ENCODE peak calls at places on chromosomes 2 and 18, in nine cellular contexts. One of them, this sample, is unnamed. For H3K9me3, the result is how much of the 10 kb centered on the place peaks cover.

GRCh38 chr2:116510117-116510671 is 1304.3 kb upstream of the DDX18 start:
- DNase-seq in Panc1: peak
- DNase-seq in pancreas: no peak
- DNase-seq in OCI-LY7: peak
- DNase-seq in A549: no peak
- DNase-seq in CD8-positive, alpha-beta memory T cell: no peak
- DNase-seq in right lobe of liver: no peak
- DNase-seq in gastrocnemius medialis: no peak
- DNase-seq in heart left ventricle: no peak
- DNase-seq in this sample: no peak

GRCh38 chr2:3426615-3427014 is 47.1 kb downstream of the TRAPPC12 start:
- DNase-seq in CD8-positive, alpha-beta memory T cell: no peak
- DNase-seq in heart left ventricle: no peak
- DNase-seq in right lobe of liver: no peak
- DNase-seq in pancreas: no peak
- DNase-seq in A549: no peak
- DNase-seq in Panc1: no peak
- DNase-seq in OCI-LY7: no peak
- DNase-seq in gastrocnemius medialis: no peak
- DNase-seq in this sample: no peak

GRCh38 chr2:240224676-240225075 is 84.2 kb upstream of the OTOS start:
- DNase-seq in heart left ventricle: no peak
- DNase-seq in Panc1: no peak
- DNase-seq in A549: no peak
- DNase-seq in CD8-positive, alpha-beta memory T cell: no peak
- DNase-seq in right lobe of liver: no peak
- DNase-seq in gastrocnemius medialis: no peak
- DNase-seq in OCI-LY7: no peak
- DNase-seq in pancreas: no peak
- DNase-seq in this sample: no peak

GRCh38 chr2:221649045-221649444 is 76.9 kb upstream of the EPHA4 start:
- DNase-seq in A549: no peak
- DNase-seq in gastrocnemius medialis: no peak
- DNase-seq in pancreas: no peak
- DNase-seq in Panc1: no peak
- DNase-seq in OCI-LY7: no peak
- DNase-seq in heart left ventricle: peak
- DNase-seq in CD8-positive, alpha-beta memory T cell: no peak
- DNase-seq in right lobe of liver: no peak
- DNase-seq in this sample: no peak

GRCh38 chr18:77032121-77032758 is 100.3 kb downstream of the MBP start:
- DNase-seq in OCI-LY7: no peak
- DNase-seq in pancreas: no peak
- DNase-seq in A549: no peak
- DNase-seq in heart left ventricle: no peak
- DNase-seq in CD8-positive, alpha-beta memory T cell: no peak
- DNase-seq in Panc1: no peak
- DNase-seq in gastrocnemius medialis: no peak
- DNase-seq in right lobe of liver: no peak
- DNase-seq in this sample: no peak

GRCh38 chr2:238915596-238915995 is 67.7 kb downstream of the TWIST2 start:
- DNase-seq in OCI-LY7: no peak
- DNase-seq in A549: no peak
- DNase-seq in gastrocnemius medialis: no peak
- DNase-seq in right lobe of liver: no peak
- DNase-seq in heart left ventricle: no peak
- DNase-seq in pancreas: no peak
- DNase-seq in CD8-positive, alpha-beta memory T cell: no peak
- DNase-seq in Panc1: no peak
- DNase-seq in this sample: no peak

GRCh38 chr2:174577967-174578589 is 19.5 kb downstream of the WIPF1 start:
- DNase-seq in A549: no peak
- DNase-seq in Panc1: no peak
- DNase-seq in right lobe of liver: no peak
- DNase-seq in pancreas: no peak
- DNase-seq in heart left ventricle: no peak
- DNase-seq in OCI-LY7: peak
- DNase-seq in gastrocnemius medialis: no peak
- DNase-seq in CD8-positive, alpha-beta memory T cell: peak
- DNase-seq in this sample: peak

GRCh38 chr2:189818249-189819038 is 34.2 kb downstream of the PMS1 start:
- DNase-seq in CD8-positive, alpha-beta memory T cell: no peak
- DNase-seq in OCI-LY7: no peak
- DNase-seq in A549: no peak
- DNase-seq in pancreas: no peak
- DNase-seq in gastrocnemius medialis: no peak
- DNase-seq in Panc1: no peak
- DNase-seq in right lobe of liver: no peak
- DNase-seq in heart left ventricle: no peak
- DNase-seq in this sample: no peak

GRCh38 chr2:25341031-25341727 is 546 bp downstream of the DNMT3A start:
- DNase-seq in CD8-positive, alpha-beta memory T cell: peak
- DNase-seq in right lobe of liver: peak
- DNase-seq in A549: no peak
- DNase-seq in Panc1: no peak
- DNase-seq in OCI-LY7: peak
- DNase-seq in gastrocnemius medialis: peak
- DNase-seq in pancreas: no peak
- DNase-seq in heart left ventricle: peak
- DNase-seq in this sample: no peak

GRCh38 chr2:185208261-185208660 is 530.3 kb upstream of the FSIP2 start:
- DNase-seq in right lobe of liver: no peak
- DNase-seq in pancreas: peak
- DNase-seq in heart left ventricle: no peak
- DNase-seq in Panc1: no peak
- DNase-seq in gastrocnemius medialis: no peak
- DNase-seq in CD8-positive, alpha-beta memory T cell: no peak
- DNase-seq in A549: no peak
- DNase-seq in OCI-LY7: peak
- DNase-seq in this sample: no peak

GRCh38 chr2:238320648-238321281 is 447 bp downstream of the TRAF3IP1 start:
- DNase-seq in pancreas: no peak
- DNase-seq in CD8-positive, alpha-beta memory T cell: no peak
- DNase-seq in heart left ventricle: no peak
- DNase-seq in Panc1: no peak
- DNase-seq in OCI-LY7: peak
- DNase-seq in gastrocnemius medialis: no peak
- DNase-seq in right lobe of liver: no peak
- DNase-seq in A549: peak
- DNase-seq in this sample: no peak

GRCh38 chr2:74031203-74031602 is 46.5 kb downstream of the TET3 start:
- DNase-seq in heart left ventricle: no peak
- DNase-seq in pancreas: no peak
- DNase-seq in CD8-positive, alpha-beta memory T cell: no peak
- DNase-seq in A549: no peak
- DNase-seq in gastrocnemius medialis: no peak
- DNase-seq in OCI-LY7: no peak
- DNase-seq in right lobe of liver: no peak
- DNase-seq in Panc1: no peak
- DNase-seq in this sample: no peak

GRCh38 chr2:136957044-136957443 is 191.7 kb downstream of the THSD7B start:
- DNase-seq in OCI-LY7: no peak
- DNase-seq in heart left ventricle: no peak
- DNase-seq in CD8-positive, alpha-beta memory T cell: no peak
- DNase-seq in gastrocnemius medialis: no peak
- DNase-seq in A549: no peak
- DNase-seq in Panc1: no peak
- DNase-seq in right lobe of liver: no peak
- DNase-seq in pancreas: no peak
- DNase-seq in this sample: no peak

GRCh38 chr18:60391571-60392226 is 19.1 kb upstream of the MC4R start:
- DNase-seq in gastrocnemius medialis: no peak
- DNase-seq in Panc1: no peak
- DNase-seq in A549: no peak
- DNase-seq in CD8-positive, alpha-beta memory T cell: no peak
- DNase-seq in right lobe of liver: no peak
- DNase-seq in pancreas: no peak
- DNase-seq in heart left ventricle: no peak
- DNase-seq in OCI-LY7: no peak
- DNase-seq in this sample: no peak

GRCh38 chr2:235320341-235320740 is 173.5 kb upstream of the AGAP1 start:
- DNase-seq in heart left ventricle: no peak
- DNase-seq in A549: no peak
- DNase-seq in CD8-positive, alpha-beta memory T cell: no peak
- DNase-seq in Panc1: no peak
- DNase-seq in pancreas: no peak
- DNase-seq in right lobe of liver: no peak
- DNase-seq in OCI-LY7: no peak
- DNase-seq in gastrocnemius medialis: no peak
- DNase-seq in this sample: no peak

GRCh38 chr2:86533589-86533988 is 29.7 kb downstream of the CHMP3 start:
- DNase-seq in Panc1: no peak
- DNase-seq in gastrocnemius medialis: no peak
- DNase-seq in pancreas: no peak
- DNase-seq in A549: no peak
- DNase-seq in right lobe of liver: no peak
- DNase-seq in OCI-LY7: no peak
- DNase-seq in CD8-positive, alpha-beta memory T cell: no peak
- DNase-seq in heart left ventricle: no peak
- DNase-seq in this sample: no peak
- H3K9me3 ChIP-seq in Panc1: under half
- H3K9me3 ChIP-seq in gastrocnemius medialis: under half
- H3K9me3 ChIP-seq in pancreas: under half
- H3K9me3 ChIP-seq in A549: under half
- H3K9me3 ChIP-seq in right lobe of liver: under half
- H3K9me3 ChIP-seq in OCI-LY7: under half
- H3K9me3 ChIP-seq in CD8-positive, alpha-beta memory T cell: under half
- H3K9me3 ChIP-seq in heart left ventricle: under half
- H3K9me3 ChIP-seq in this sample: under half

GRCh38 chr2:168686485-168687191 is 115.8 kb upstream of the NOSTRIN start:
- DNase-seq in A549: no peak
- DNase-seq in CD8-positive, alpha-beta memory T cell: no peak
- DNase-seq in Panc1: no peak
- DNase-seq in gastrocnemius medialis: no peak
- DNase-seq in right lobe of liver: no peak
- DNase-seq in heart left ventricle: no peak
- DNase-seq in OCI-LY7: no peak
- DNase-seq in pancreas: no peak
- DNase-seq in this sample: no peak

GRCh38 chr2:168684921-168685618 is 117.4 kb upstream of the NOSTRIN start:
- DNase-seq in OCI-LY7: no peak
- DNase-seq in A549: no peak
- DNase-seq in heart left ventricle: no peak
- DNase-seq in pancreas: no peak
- DNase-seq in Panc1: no peak
- DNase-seq in right lobe of liver: no peak
- DNase-seq in CD8-positive, alpha-beta memory T cell: no peak
- DNase-seq in gastrocnemius medialis: no peak
- DNase-seq in this sample: no peak

GRCh38 chr2:168687314-168687713 is 115.1 kb upstream of the NOSTRIN start:
- DNase-seq in pancreas: no peak
- DNase-seq in CD8-positive, alpha-beta memory T cell: peak
- DNase-seq in heart left ventricle: no peak
- DNase-seq in right lobe of liver: no peak
- DNase-seq in A549: no peak
- DNase-seq in gastrocnemius medialis: no peak
- DNase-seq in OCI-LY7: peak
- DNase-seq in Panc1: no peak
- DNase-seq in this sample: no peak

GRCh38 chr2:168685619-168686453 is 116.6 kb upstream of the NOSTRIN start:
- DNase-seq in right lobe of liver: no peak
- DNase-seq in pancreas: no peak
- DNase-seq in CD8-positive, alpha-beta memory T cell: no peak
- DNase-seq in Panc1: no peak
- DNase-seq in heart left ventricle: no peak
- DNase-seq in OCI-LY7: no peak
- DNase-seq in A549: no peak
- DNase-seq in gastrocnemius medialis: no peak
- DNase-seq in this sample: no peak

DNA sequence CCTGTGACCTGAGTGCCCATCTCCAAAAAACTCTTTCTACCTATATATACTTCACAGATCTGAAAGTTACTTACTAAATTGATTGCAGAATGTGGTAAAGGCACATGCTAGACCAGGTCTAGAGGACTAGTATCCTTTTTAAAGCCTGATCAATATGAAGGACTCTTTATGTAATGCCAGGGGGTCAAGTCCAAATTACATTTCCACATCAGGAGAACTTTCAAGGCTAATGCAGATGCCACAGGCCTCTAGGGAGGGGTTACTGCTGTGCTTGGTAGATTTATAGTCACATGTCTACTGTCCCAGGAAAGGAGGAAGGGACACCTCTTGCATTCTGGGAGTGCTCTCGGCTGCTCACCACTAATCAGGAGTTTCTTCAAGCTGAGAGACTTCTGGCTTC is 118.4 kb upstream of the NOSTRIN start:
- DNase-seq in gastrocnemius medialis: no peak
- DNase-seq in pancreas: no peak
- DNase-seq in heart left ventricle: no peak
- DNase-seq in right lobe of liver: no peak
- DNase-seq in OCI-LY7: no peak
- DNase-seq in A549: no peak
- DNase-seq in Panc1: no peak
- DNase-seq in CD8-positive, alpha-beta memory T cell: no peak
- DNase-seq in this sample: no peak
- H3K4me3 ChIP-seq in gastrocnemius medialis: no peak
- H3K4me3 ChIP-seq in pancreas: no peak
- H3K4me3 ChIP-seq in heart left ventricle: no peak
- H3K4me3 ChIP-seq in right lobe of liver: no peak
- H3K4me3 ChIP-seq in OCI-LY7: no peak
- H3K4me3 ChIP-seq in A549: no peak
- H3K4me3 ChIP-seq in Panc1: no peak
- H3K4me3 ChIP-seq in CD8-positive, alpha-beta memory T cell: no peak
- H3K4me3 ChIP-seq in this sample: no peak

GRCh38 chr18:46793565-46793964 is 36.7 kb upstream of the ST8SIA5 start:
- DNase-seq in gastrocnemius medialis: no peak
- DNase-seq in CD8-positive, alpha-beta memory T cell: no peak
- DNase-seq in A549: no peak
- DNase-seq in heart left ventricle: no peak
- DNase-seq in OCI-LY7: peak
- DNase-seq in pancreas: no peak
- DNase-seq in right lobe of liver: no peak
- DNase-seq in Panc1: no peak
- DNase-seq in this sample: no peak

GRCh38 chr18:46794607-46795006 is 37.8 kb upstream of the ST8SIA5 start:
- DNase-seq in right lobe of liver: no peak
- DNase-seq in CD8-positive, alpha-beta memory T cell: no peak
- DNase-seq in A549: no peak
- DNase-seq in heart left ventricle: no peak
- DNase-seq in Panc1: no peak
- DNase-seq in pancreas: no peak
- DNase-seq in gastrocnemius medialis: no peak
- DNase-seq in OCI-LY7: no peak
- DNase-seq in this sample: no peak
- H3K27ac ChIP-seq in right lobe of liver: no peak
- H3K27ac ChIP-seq in CD8-positive, alpha-beta memory T cell: no peak
- H3K27ac ChIP-seq in A549: no peak
- H3K27ac ChIP-seq in heart left ventricle: no peak
- H3K27ac ChIP-seq in Panc1: no peak
- H3K27ac ChIP-seq in pancreas: no peak
- H3K27ac ChIP-seq in gastrocnemius medialis: no peak
- H3K27ac ChIP-seq in OCI-LY7: no peak
- H3K27ac ChIP-seq in this sample: no peak

DNA sequence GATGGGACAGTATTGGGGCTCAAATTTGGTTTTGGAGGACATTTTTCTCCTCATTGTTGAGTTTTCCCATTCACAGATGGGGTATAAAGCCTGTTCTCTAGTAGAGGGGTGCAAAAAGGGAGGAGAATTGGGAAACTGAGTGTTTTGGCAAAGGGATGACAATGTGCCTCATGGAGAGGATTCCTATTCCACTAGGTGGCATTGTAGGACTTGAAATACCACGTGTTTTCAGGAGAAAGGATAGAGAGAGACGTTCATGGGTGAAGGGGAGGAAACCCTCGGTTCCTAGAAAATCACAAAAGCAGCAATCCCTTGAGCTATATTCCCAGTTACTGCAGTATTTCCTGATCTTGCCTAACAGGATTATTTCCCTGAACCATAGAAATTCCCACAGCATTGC is 113.7 kb upstream of the SRD5A2 start:
- DNase-seq in CD8-positive, alpha-beta memory T cell: no peak
- DNase-seq in pancreas: no peak
- DNase-seq in heart left ventricle: no peak
- DNase-seq in gastrocnemius medialis: no peak
- DNase-seq in Panc1: no peak
- DNase-seq in right lobe of liver: no peak
- DNase-seq in OCI-LY7: peak
- DNase-seq in A549: peak
- DNase-seq in this sample: no peak
- H3K9me3 ChIP-seq in CD8-positive, alpha-beta memory T cell: under half
- H3K9me3 ChIP-seq in pancreas: under half
- H3K9me3 ChIP-seq in heart left ventricle: half or more
- H3K9me3 ChIP-seq in gastrocnemius medialis: under half
- H3K9me3 ChIP-seq in Panc1: under half
- H3K9me3 ChIP-seq in right lobe of liver: under half
- H3K9me3 ChIP-seq in OCI-LY7: under half
- H3K9me3 ChIP-seq in A549: under half
- H3K9me3 ChIP-seq in this sample: under half

This sample was measured in effector memory CD4-positive, alpha-beta T cell.